ENCODE peak calls at places on chromosome 9, in seven cellular contexts. B is stimulated activated effector memory CD8-positive, alpha-beta T cell treated with anti-CD3 and anti-CD28 coated beads, Interleukin-12 subunit alpha, Interleukin-12 subunit beta, amount 100 ng/mL, for 72 hours; T is heart right ventricle; D is effector memory CD8-positive, alpha-beta T cell; V is PC-3; L is Right ventricle myocardium inferior; C is activated T-cell treated with anti-CD3 and anti-CD28 coated beads, Interleukin-2, amount 50 U/mL, for 4 hours. S is an unnamed sample.

GRCh38 chr9:79757906-79758669 is 186.3 kb downstream of the TLE4 start:
- ATAC-seq in B (no peak), T (no peak), D (no peak), V (peak), L (no peak), C (no peak), S (no peak)

GRCh38 chr9:69200071-69200470 is 26.0 kb downstream of the TJP2 start:
- ATAC-seq in B (peak), T (peak), D (no peak), V (peak), L (no peak), C (peak), S (peak)

GRCh38 chr9:117745598-117745997 is 41.4 kb downstream of the TLR4 start:
- ATAC-seq in B (no peak), T (no peak), D (no peak), V (no peak), L (no peak), C (no peak), S (no peak)

GRCh38 chr9:127954831-127955293 is 17.2 kb upstream of the DPM2 start:
- ATAC-seq in B (no peak), T (no peak), D (no peak), V (no peak), L (no peak), C (no peak), S (no peak)

GRCh38 chr9:137055385-137056364 is 1.8 kb upstream of the ENTPD2 start:
- ATAC-seq in B (no peak), T (peak), D (no peak), V (peak), L (peak), C (no peak), S (no peak)

GRCh38 chr9:99478469-99479027 is 256.5 kb downstream of the SEC61B start:
- ATAC-seq in B (no peak), T (peak), D (no peak), V (no peak), L (peak), C (no peak), S (no peak)

GRCh38 chr9:76297721-76298239 is 96.4 kb downstream of the RFK start:
- ATAC-seq in B (peak), T (peak), D (no peak), V (no peak), L (peak), C (no peak), S (no peak)

GRCh38 chr9:112299514-112299913 is 33.9 kb downstream of the PTBP3 start:
- ATAC-seq in B (no peak), T (peak), D (no peak), V (peak), L (peak), C (no peak), S (no peak)

GRCh38 chr9:86562691-86563090 is 208.5 kb upstream of the TUT7 start:
- ATAC-seq in B (no peak), T (no peak), D (no peak), V (no peak), L (no peak), C (no peak), S (no peak)

GRCh38 chr9:108297025-108297424 is 558.8 kb downstream of the ACTL7B start:
- ATAC-seq in B (no peak), T (peak), D (no peak), V (no peak), L (peak), C (no peak), S (no peak)

GRCh38 chr9:35664531-35665470 is at the start of gene ARHGEF39:
- ATAC-seq in B (peak), T (peak), D (peak), V (peak), L (peak), C (peak), S (peak)

GRCh38 chr9:92187390-92187789 is 72.2 kb upstream of the SPTLC1 start:
- ATAC-seq in B (no peak), T (no peak), D (no peak), V (no peak), L (no peak), C (no peak), S (no peak)

GRCh38 chr9:22169243-22169642 is 160.1 kb upstream of the CDKN2B start:
- ATAC-seq in B (no peak), T (no peak), D (no peak), V (peak), L (no peak), C (no peak), S (no peak)

GRCh38 chr9:242461-243080 is 27.9 kb downstream of the DOCK8 start:
- ATAC-seq in B (peak), T (no peak), D (peak), V (no peak), L (no peak), C (no peak), S (peak)

GRCh38 chr9:14170973-14171596 is 142.9 kb downstream of the NFIB start:
- ATAC-seq in B (peak), T (no peak), D (no peak), V (peak), L (no peak), C (no peak), S (peak)

GRCh38 chr9:124045076-124045829 is 33.7 kb downstream of the LHX2 start:
- ATAC-seq in B (peak), T (peak), D (no peak), V (peak), L (peak), C (no peak), S (no peak)

GRCh38 chr9:407255-407654 is 192.6 kb downstream of the DOCK8 start:
- ATAC-seq in B (no peak), T (peak), D (no peak), V (no peak), L (peak), C (no peak), S (no peak)

GRCh38 chr9:93020785-93021670 is 37.5 kb upstream of the SUSD3 start:
- ATAC-seq in B (peak), T (no peak), D (peak), V (no peak), L (no peak), C (peak), S (peak)

GRCh38 chr9:36993933-36994764 is 39.9 kb downstream of the PAX5 start:
- ATAC-seq in B (peak), T (no peak), D (peak), V (no peak), L (no peak), C (no peak), S (no peak)

GRCh38 chr9:129182625-129183494 is 4.8 kb upstream of the IER5L start:
- ATAC-seq in B (no peak), T (no peak), D (no peak), V (no peak), L (no peak), C (no peak), S (no peak)

GRCh38 chr9:111038336-111039202 is at the start of gene LPAR1:
- ATAC-seq in B (no peak), T (peak), D (no peak), V (peak), L (peak), C (no peak), S (no peak)

GRCh38 chr9:93464395-93464794 is 11.0 kb upstream of the FAM120AOS start:
- ATAC-seq in B (no peak), T (no peak), D (peak), V (no peak), L (no peak), C (no peak), S (no peak)

GRCh38 chr9:93041108-93041802 is 17.2 kb upstream of the SUSD3 start:
- ATAC-seq in B (peak), T (no peak), D (no peak), V (no peak), L (no peak), C (peak), S (peak)

GRCh38 chr9:73269430-73270101 is 117.9 kb downstream of the ANXA1 start:
- ATAC-seq in B (no peak), T (no peak), D (no peak), V (no peak), L (no peak), C (no peak), S (no peak)

GRCh38 chr9:976258-976804 is at the start of gene DMRT3:
- ATAC-seq in B (no peak), T (no peak), D (no peak), V (peak), L (no peak), C (peak), S (no peak)

GRCh38 chr9:128339761-128340690 is at the start of gene SLC27A4:
- ATAC-seq in B (peak), T (peak), D (peak), V (peak), L (peak), C (peak), S (peak)

GRCh38 chr9:111897831-111898144 is 1.2 kb downstream of the UGCG start:
- ATAC-seq in B (peak), T (no peak), D (no peak), V (no peak), L (no peak), C (no peak), S (peak)

S was measured in activated T-helper 17 cell treated with anti-CD3 and anti-CD28 coated beads, Interleukin-2, amount 50 U/mL, for 72 hours.